ENCODE peak calls at places on chromosomes 16 and 17, in nine cellular contexts. N, G, B, P, S, F, Z, R and K are unnamed samples.

GRCh38 chr17:64938925-64939474 is 19.7 kb upstream of the LRRC37A3 start:
- DNase-seq in N (peak; percentile 26), G (no peak), B (no peak), P (peak; percentile 36), S (peak; percentile 50), F (no peak), Z (peak; percentile 25), R (peak; percentile 67), K (peak; percentile 56)

GRCh38 chr17:10210151-10210574 is 11.8 kb upstream of the GAS7 start:
- DNase-seq in N (peak; percentile 42), G (no peak), B (no peak), P (no peak), S (no peak), F (no peak), Z (peak; percentile 2), R (no peak), K (peak; percentile 65)

GRCh38 chr17:74190807-74191206 is 12.7 kb upstream of the RPL38 start:
- DNase-seq in N (peak; percentile 29), G (peak; percentile 18), B (no peak), P (peak; percentile 31), S (no peak), F (no peak), Z (no peak), R (no peak), K (peak; percentile 50)

GRCh38 chr16:85056211-85056748 is 28.7 kb downstream of the KIAA0513 start:
- DNase-seq in N (peak; percentile 23), G (no peak), B (no peak), P (peak; percentile 33), S (peak; percentile 14), F (peak; percentile 18), Z (no peak), R (no peak), K (peak; percentile 30)

GRCh38 chr17:40560592-40561293 is 4.5 kb downstream of the CCR7 start:
- DNase-seq in N (peak; percentile 84), G (no peak), B (no peak), P (peak; percentile 85), S (peak; percentile 66), F (peak; percentile 70), Z (peak; percentile 89), R (peak; percentile 51), K (peak; percentile 49)

GRCh38 chr17:11999715-12000114 is 2.4 kb upstream of the ZNF18 start:
- DNase-seq in N (no peak), G (no peak), B (no peak), P (peak; percentile 63), S (no peak), F (no peak), Z (no peak), R (no peak), K (peak; percentile 51)

GRCh38 chr17:38861399-38861843 is 7.9 kb upstream of the RPL23 start:
- DNase-seq in N (peak; percentile 74), G (no peak), B (no peak), P (peak; percentile 74), S (peak; percentile 25), F (no peak), Z (no peak), R (no peak), K (no peak)

GRCh38 chr17:61467416-61468262 is 15.4 kb downstream of the TBX4 start:
- DNase-seq in N (peak; percentile 44), G (no peak), B (no peak), P (peak; percentile 45), S (peak; percentile 52), F (no peak), Z (peak; percentile 28), R (no peak), K (peak; percentile 46)

GRCh38 chr16:77820340-77820739 is 32.0 kb downstream of the VAT1L start:
- DNase-seq in N (no peak), G (no peak), B (no peak), P (no peak), S (no peak), F (no peak), Z (no peak), R (no peak), K (no peak)

GRCh38 chr17:77611791-77612466 is 346.6 kb upstream of the TNRC6C start:
- DNase-seq in N (no peak), G (no peak), B (no peak), P (no peak), S (no peak), F (no peak), Z (no peak), R (no peak), K (no peak)

GRCh38 chr16:50276128-50276444 is 9.7 kb downstream of the ADCY7 start:
- DNase-seq in N (no peak), G (peak; percentile 38), B (no peak), P (no peak), S (no peak), F (no peak), Z (no peak), R (no peak), K (no peak)

GRCh38 chr16:50273382-50273690 is 7.0 kb downstream of the ADCY7 start:
- DNase-seq in N (no peak), G (peak; percentile 7), B (no peak), P (no peak), S (no peak), F (no peak), Z (no peak), R (peak; percentile 16), K (no peak)

GRCh38 chr16:50275428-50276127 is 9.2 kb downstream of the ADCY7 start:
- DNase-seq in N (no peak), G (no peak), B (no peak), P (no peak), S (peak; percentile 37), F (no peak), Z (no peak), R (peak; percentile 34), K (no peak)

GRCh38 chr16:50273888-50274770 is 7.8 kb downstream of the ADCY7 start:
- DNase-seq in N (no peak), G (peak; percentile 41), B (no peak), P (no peak), S (peak; percentile 85), F (peak; percentile 39), Z (no peak), R (peak; percentile 59), K (no peak)

GRCh38 chr16:50274771-50275415 is 8.5 kb downstream of the ADCY7 start:
- DNase-seq in N (no peak), G (peak; percentile 13), B (no peak), P (no peak), S (peak; percentile 18), F (no peak), Z (no peak), R (peak; percentile 32), K (no peak)
- TF ChIP-seq CTCF in N (no peak), G (no peak), B (no peak), P (no peak), S (peak; percentile 28), F (no peak), Z (no peak), R (no peak), K (no peak)

DNA sequence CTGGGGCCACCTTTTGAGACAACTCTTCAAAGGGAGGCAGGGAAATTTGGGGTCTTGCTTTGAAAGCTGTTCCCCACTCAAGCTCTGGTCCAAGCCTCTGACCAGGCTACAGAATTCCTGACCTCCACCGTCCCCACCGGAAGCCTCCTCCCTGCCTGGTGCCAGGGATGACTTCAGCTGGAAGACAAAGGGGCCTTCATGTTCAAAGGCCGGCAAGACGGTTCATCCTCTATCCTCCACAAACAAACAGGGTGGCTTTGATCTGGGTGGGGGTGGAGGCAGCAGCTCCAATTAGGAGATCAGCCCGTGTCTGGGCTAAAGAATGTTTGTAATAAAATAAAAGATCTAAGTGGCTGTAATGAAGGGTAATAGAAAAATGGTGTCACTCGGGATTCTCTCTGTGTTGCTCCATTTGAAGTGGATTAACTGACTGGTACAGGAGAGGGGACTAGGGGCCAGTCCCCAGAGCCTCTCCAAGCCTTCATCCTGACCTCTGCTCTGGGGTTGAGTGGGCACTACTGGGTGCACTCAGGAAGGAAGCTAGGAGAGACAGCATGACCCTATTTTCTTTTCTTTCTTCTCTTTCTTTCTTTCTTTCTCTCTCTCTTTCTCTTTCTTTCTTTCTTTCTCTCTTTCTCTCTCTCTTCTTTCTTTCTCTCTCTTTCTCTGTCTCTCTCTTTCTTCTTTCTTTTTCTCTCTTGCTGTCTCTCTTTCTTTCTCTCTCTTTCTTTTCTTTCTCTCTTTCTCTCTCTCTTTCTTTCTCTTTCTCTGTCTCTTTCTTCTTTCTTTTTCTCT is 27.5 kb upstream of the NKD1 start:
- DNase-seq in N (no peak), G (peak; percentile 72), B (no peak), P (no peak), S (no peak), F (no peak), Z (no peak), R (no peak), K (no peak)
- H3K4me3 ChIP-seq in N (no peak overlapping the region), G (no peak overlapping the region), B (no peak overlapping the region), P (no peak overlapping the region), S (no peak overlapping the region), F (no peak overlapping the region), Z (no peak overlapping the region), R (no peak overlapping the region), K (no peak overlapping the region)

DNA sequence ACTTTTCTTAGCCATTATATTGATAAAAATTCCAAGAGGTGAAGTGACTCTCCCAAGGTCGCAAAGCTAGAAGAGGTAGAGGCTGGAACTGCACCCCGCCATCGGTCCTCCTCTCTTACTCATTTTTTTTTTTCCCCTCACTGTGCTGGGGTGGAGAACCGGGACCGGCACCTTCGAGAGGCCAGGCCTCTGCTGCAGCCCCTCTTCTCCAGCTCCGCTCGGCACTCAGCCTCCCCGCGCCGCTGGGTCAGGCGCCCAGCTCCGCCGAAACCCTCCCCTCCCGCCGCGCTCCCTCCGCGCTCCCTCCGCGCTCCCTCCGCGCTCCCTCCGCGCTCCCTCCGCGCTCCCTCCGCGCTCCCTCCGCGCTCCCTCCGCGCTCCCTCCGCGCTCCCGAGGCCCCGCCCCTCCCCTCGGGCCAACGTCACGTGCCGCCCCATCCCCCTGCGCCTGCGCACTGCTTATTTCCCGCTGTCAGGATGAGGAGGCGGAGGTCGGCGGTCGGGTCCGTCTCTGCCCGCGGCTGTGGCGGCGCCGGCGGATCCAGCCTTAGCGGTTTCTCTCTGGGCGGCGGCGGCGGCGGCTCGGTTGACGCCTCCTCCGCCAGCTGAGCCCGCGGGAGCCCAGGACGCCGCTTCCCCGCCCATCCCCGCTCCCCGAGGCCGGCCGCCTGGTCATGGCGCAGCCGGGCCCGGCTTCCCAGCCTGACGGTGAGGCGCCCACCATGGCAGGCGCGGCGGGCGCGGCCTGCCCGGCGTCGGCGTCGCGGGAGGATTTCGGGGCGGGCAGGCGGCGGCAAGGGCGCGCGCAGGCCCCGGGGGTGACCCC is at the start of gene RABEP1:
- DNase-seq in N (peak; percentile 82), G (peak; percentile 91), B (peak; percentile 69), P (peak; percentile 89), S (peak; percentile 95), F (peak; percentile 94), Z (peak; percentile 81), R (peak; percentile 97), K (peak; percentile 91)
- TF ChIP-seq CTCF in N (no peak), G (peak; percentile 42), B (peak; percentile 54), P (peak; percentile 36), S (peak; percentile 20), F (peak; percentile 30), Z (peak; percentile 31), R (peak; percentile 28), K (peak; percentile 19)

GRCh38 chr17:33464669-33465275 is 171.7 kb upstream of the ASIC2 start:
- DNase-seq in N (no peak), G (no peak), B (no peak), P (no peak), S (no peak), F (no peak), Z (no peak), R (no peak), K (peak; percentile 63)
- H3K4me3 ChIP-seq in N (no peak overlapping the region), G (no peak overlapping the region), B (no peak overlapping the region), P (no peak overlapping the region), S (no peak overlapping the region), F (no peak overlapping the region), Z (no peak overlapping the region), R (no peak overlapping the region), K (no peak overlapping the region)

GRCh38 chr17:72334205-72334604 is 213.4 kb downstream of the SOX9 start:
- DNase-seq in N (peak; percentile 82), G (no peak), B (no peak), P (peak; percentile 75), S (no peak), F (no peak), Z (peak; percentile 70), R (no peak), K (peak; percentile 44)
- TF ChIP-seq CTCF in N (peak; percentile 51), G (no peak), B (no peak), P (peak; percentile 26), S (no peak), F (no peak), Z (peak; percentile 59), R (no peak), K (no peak)